ENCODE peak calls at places on chromosomes 5 and 9, in ten cellular contexts. One of them, this sample, is unnamed.

GRCh38 chr5:140648132-140648432 is 453 bp downstream of the IK start:
- DNase-seq in ovary: no peak
- DNase-seq in Peyer's patch: no peak
- DNase-seq in dorsolateral prefrontal cortex: no peak
- DNase-seq in fibroblast of the aortic adventitia: no peak
- DNase-seq in transverse colon: no peak
- DNase-seq in A549: peak; percentile 53
- DNase-seq in fibroblast of lung: no peak
- DNase-seq in DND-41: no peak
- DNase-seq in cardiac muscle cell: no peak
- DNase-seq in this sample: no peak

GRCh38 chr9:69898714-69899209 is 78.1 kb downstream of the CFAP95 start:
- DNase-seq in ovary: no peak
- DNase-seq in Peyer's patch: no peak
- DNase-seq in dorsolateral prefrontal cortex: no peak
- DNase-seq in fibroblast of the aortic adventitia: peak; percentile 79
- DNase-seq in transverse colon: no peak
- DNase-seq in A549: no peak
- DNase-seq in fibroblast of lung: peak; percentile 98
- DNase-seq in DND-41: no peak
- DNase-seq in cardiac muscle cell: no peak
- DNase-seq in this sample: peak; percentile 87

GRCh38 chr9:111903996-111904395 is 7.4 kb downstream of the UGCG start:
- DNase-seq in ovary: no peak
- DNase-seq in Peyer's patch: no peak
- DNase-seq in dorsolateral prefrontal cortex: no peak
- DNase-seq in fibroblast of the aortic adventitia: no peak
- DNase-seq in transverse colon: no peak
- DNase-seq in A549: no peak
- DNase-seq in fibroblast of lung: peak; percentile 23
- DNase-seq in DND-41: no peak
- DNase-seq in cardiac muscle cell: no peak
- DNase-seq in this sample: no peak

GRCh38 chr5:167987490-167988270 is 303.8 kb upstream of the WWC1 start:
- DNase-seq in ovary: no peak
- DNase-seq in Peyer's patch: no peak
- DNase-seq in dorsolateral prefrontal cortex: no peak
- DNase-seq in fibroblast of the aortic adventitia: no peak
- DNase-seq in transverse colon: no peak
- DNase-seq in A549: no peak
- DNase-seq in fibroblast of lung: no peak
- DNase-seq in DND-41: no peak
- DNase-seq in cardiac muscle cell: no peak
- DNase-seq in this sample: no peak

GRCh38 chr5:143679777-143680176 is 132.2 kb upstream of the HMHB1 start:
- DNase-seq in ovary: no peak
- DNase-seq in Peyer's patch: no peak
- DNase-seq in dorsolateral prefrontal cortex: no peak
- DNase-seq in fibroblast of the aortic adventitia: no peak
- DNase-seq in transverse colon: no peak
- DNase-seq in A549: no peak
- DNase-seq in fibroblast of lung: peak; percentile 43
- DNase-seq in DND-41: no peak
- DNase-seq in cardiac muscle cell: no peak
- DNase-seq in this sample: peak; percentile 6

GRCh38 chr9:34710023-34710422 is at the start of gene CCL21:
- DNase-seq in ovary: peak; percentile 59
- DNase-seq in Peyer's patch: peak; percentile 20
- DNase-seq in dorsolateral prefrontal cortex: no peak
- DNase-seq in fibroblast of the aortic adventitia: peak; percentile 73
- DNase-seq in transverse colon: no peak
- DNase-seq in A549: no peak
- DNase-seq in fibroblast of lung: peak; percentile 20
- DNase-seq in DND-41: no peak
- DNase-seq in cardiac muscle cell: no peak
- DNase-seq in this sample: peak; percentile 68

GRCh38 chr5:103487253-103487652 is 75.3 kb downstream of the NUDT12 start:
- DNase-seq in ovary: no peak
- DNase-seq in Peyer's patch: no peak
- DNase-seq in dorsolateral prefrontal cortex: no peak
- DNase-seq in fibroblast of the aortic adventitia: no peak
- DNase-seq in transverse colon: no peak
- DNase-seq in A549: no peak
- DNase-seq in fibroblast of lung: peak; percentile 59
- DNase-seq in DND-41: no peak
- DNase-seq in cardiac muscle cell: no peak
- DNase-seq in this sample: no peak

GRCh38 chr5:140346348-140347221 is at the start of gene HBEGF:
- DNase-seq in ovary: peak; percentile 87
- DNase-seq in Peyer's patch: peak; percentile 59
- DNase-seq in dorsolateral prefrontal cortex: peak; percentile 75
- DNase-seq in fibroblast of the aortic adventitia: peak; percentile 55
- DNase-seq in transverse colon: peak; percentile 90
- DNase-seq in A549: peak; percentile 85
- DNase-seq in fibroblast of lung: peak; percentile 69
- DNase-seq in DND-41: peak; percentile 65
- DNase-seq in cardiac muscle cell: peak; percentile 90
- DNase-seq in this sample: peak; percentile 71

GRCh38 chr5:132428811-132429440 is 59.4 kb downstream of the SLC22A5 start:
- DNase-seq in ovary: no peak
- DNase-seq in Peyer's patch: no peak
- DNase-seq in dorsolateral prefrontal cortex: no peak
- DNase-seq in fibroblast of the aortic adventitia: peak; percentile 53
- DNase-seq in transverse colon: no peak
- DNase-seq in A549: no peak
- DNase-seq in fibroblast of lung: peak; percentile 92
- DNase-seq in DND-41: no peak
- DNase-seq in cardiac muscle cell: no peak
- DNase-seq in this sample: peak; percentile 65

GRCh38 chr5:135216072-135216812 is 182.2 kb upstream of the PITX1 start:
- DNase-seq in ovary: no peak
- DNase-seq in Peyer's patch: no peak
- DNase-seq in dorsolateral prefrontal cortex: no peak
- DNase-seq in fibroblast of the aortic adventitia: no peak
- DNase-seq in transverse colon: no peak
- DNase-seq in A549: no peak
- DNase-seq in fibroblast of lung: no peak
- DNase-seq in DND-41: no peak
- DNase-seq in cardiac muscle cell: no peak
- DNase-seq in this sample: no peak

GRCh38 chr5:373710-374602 is 52.4 kb downstream of the AHRR start:
- DNase-seq in ovary: peak; percentile 77
- DNase-seq in Peyer's patch: peak; percentile 16
- DNase-seq in dorsolateral prefrontal cortex: no peak
- DNase-seq in fibroblast of the aortic adventitia: peak; percentile 68
- DNase-seq in transverse colon: peak; percentile 34
- DNase-seq in A549: peak; percentile 34
- DNase-seq in fibroblast of lung: peak; percentile 67
- DNase-seq in DND-41: peak; percentile 69
- DNase-seq in cardiac muscle cell: peak; percentile 66
- DNase-seq in this sample: peak; percentile 74

GRCh38 chr9:15725953-15726352 is 173.1 kb downstream of the CCDC171 start:
- DNase-seq in ovary: no peak
- DNase-seq in Peyer's patch: no peak
- DNase-seq in dorsolateral prefrontal cortex: no peak
- DNase-seq in fibroblast of the aortic adventitia: peak; percentile 65
- DNase-seq in transverse colon: no peak
- DNase-seq in A549: no peak
- DNase-seq in fibroblast of lung: peak; percentile 39
- DNase-seq in DND-41: no peak
- DNase-seq in cardiac muscle cell: no peak
- DNase-seq in this sample: no peak

GRCh38 chr5:103057208-103058130 is 62.5 kb downstream of the GIN1 start:
- DNase-seq in ovary: no peak
- DNase-seq in Peyer's patch: no peak
- DNase-seq in dorsolateral prefrontal cortex: no peak
- DNase-seq in fibroblast of the aortic adventitia: peak; percentile 27
- DNase-seq in transverse colon: no peak
- DNase-seq in A549: no peak
- DNase-seq in fibroblast of lung: peak; percentile 45
- DNase-seq in DND-41: no peak
- DNase-seq in cardiac muscle cell: no peak
- DNase-seq in this sample: peak; percentile 23

GRCh38 chr5:131812371-131813160 is 15.7 kb upstream of the FNIP1 start:
- DNase-seq in ovary: no peak
- DNase-seq in Peyer's patch: no peak
- DNase-seq in dorsolateral prefrontal cortex: no peak
- DNase-seq in fibroblast of the aortic adventitia: peak; percentile 2
- DNase-seq in transverse colon: no peak
- DNase-seq in A549: no peak
- DNase-seq in fibroblast of lung: no peak
- DNase-seq in DND-41: no peak
- DNase-seq in cardiac muscle cell: no peak
- DNase-seq in this sample: no peak

GRCh38 chr5:98458726-98459125 is 314.7 kb upstream of the RGMB start:
- DNase-seq in ovary: no peak
- DNase-seq in Peyer's patch: no peak
- DNase-seq in dorsolateral prefrontal cortex: no peak
- DNase-seq in fibroblast of the aortic adventitia: peak; percentile 27
- DNase-seq in transverse colon: no peak
- DNase-seq in A549: no peak
- DNase-seq in fibroblast of lung: peak; percentile 35
- DNase-seq in DND-41: no peak
- DNase-seq in cardiac muscle cell: no peak
- DNase-seq in this sample: no peak

GRCh38 chr9:95025213-95026170 is 292.0 kb downstream of the FANCC start:
- DNase-seq in ovary: peak; percentile 57
- DNase-seq in Peyer's patch: no peak
- DNase-seq in dorsolateral prefrontal cortex: no peak
- DNase-seq in fibroblast of the aortic adventitia: peak; percentile 85
- DNase-seq in transverse colon: peak; percentile 62
- DNase-seq in A549: no peak
- DNase-seq in fibroblast of lung: peak; percentile 94
- DNase-seq in DND-41: no peak
- DNase-seq in cardiac muscle cell: peak; percentile 11
- DNase-seq in this sample: peak; percentile 96
- H3K4me3 ChIP-seq in ovary: no peak overlapping the region
- H3K4me3 ChIP-seq in Peyer's patch: no peak overlapping the region
- H3K4me3 ChIP-seq in dorsolateral prefrontal cortex: no peak overlapping the region
- H3K4me3 ChIP-seq in fibroblast of the aortic adventitia: peak overlapping the region; percentile 19
- H3K4me3 ChIP-seq in transverse colon: no peak overlapping the region
- H3K4me3 ChIP-seq in A549: peak overlapping the region; percentile 11
- H3K4me3 ChIP-seq in fibroblast of lung: no peak overlapping the region
- H3K4me3 ChIP-seq in DND-41: no peak overlapping the region
- H3K4me3 ChIP-seq in cardiac muscle cell: no peak overlapping the region
- H3K4me3 ChIP-seq in this sample: no peak overlapping the region

GRCh38 chr9:5578018-5578697 is 50.7 kb upstream of the RIC1 start:
- DNase-seq in ovary: no peak
- DNase-seq in Peyer's patch: no peak
- DNase-seq in dorsolateral prefrontal cortex: no peak
- DNase-seq in fibroblast of the aortic adventitia: peak; percentile 57
- DNase-seq in transverse colon: no peak
- DNase-seq in A549: no peak
- DNase-seq in fibroblast of lung: peak; percentile 62
- DNase-seq in DND-41: no peak
- DNase-seq in cardiac muscle cell: no peak
- DNase-seq in this sample: no peak

GRCh38 chr9:5571629-5572232 is 57.2 kb upstream of the RIC1 start:
- DNase-seq in ovary: no peak
- DNase-seq in Peyer's patch: no peak
- DNase-seq in dorsolateral prefrontal cortex: no peak
- DNase-seq in fibroblast of the aortic adventitia: no peak
- DNase-seq in transverse colon: no peak
- DNase-seq in A549: no peak
- DNase-seq in fibroblast of lung: peak; percentile 50
- DNase-seq in DND-41: no peak
- DNase-seq in cardiac muscle cell: no peak
- DNase-seq in this sample: no peak

GRCh38 chr9:5574097-5574496 is 54.8 kb upstream of the RIC1 start:
- DNase-seq in ovary: no peak
- DNase-seq in Peyer's patch: no peak
- DNase-seq in dorsolateral prefrontal cortex: no peak
- DNase-seq in fibroblast of the aortic adventitia: no peak
- DNase-seq in transverse colon: no peak
- DNase-seq in A549: no peak
- DNase-seq in fibroblast of lung: no peak
- DNase-seq in DND-41: no peak
- DNase-seq in cardiac muscle cell: no peak
- DNase-seq in this sample: no peak

GRCh38 chr9:5577225-5577624 is 51.7 kb upstream of the RIC1 start:
- DNase-seq in ovary: no peak
- DNase-seq in Peyer's patch: no peak
- DNase-seq in dorsolateral prefrontal cortex: no peak
- DNase-seq in fibroblast of the aortic adventitia: no peak
- DNase-seq in transverse colon: no peak
- DNase-seq in A549: no peak
- DNase-seq in fibroblast of lung: no peak
- DNase-seq in DND-41: no peak
- DNase-seq in cardiac muscle cell: no peak
- DNase-seq in this sample: no peak

GRCh38 chr9:5574998-5575397 is 53.9 kb upstream of the RIC1 start:
- DNase-seq in ovary: no peak
- DNase-seq in Peyer's patch: no peak
- DNase-seq in dorsolateral prefrontal cortex: no peak
- DNase-seq in fibroblast of the aortic adventitia: no peak
- DNase-seq in transverse colon: no peak
- DNase-seq in A549: no peak
- DNase-seq in fibroblast of lung: no peak
- DNase-seq in DND-41: no peak
- DNase-seq in cardiac muscle cell: no peak
- DNase-seq in this sample: no peak
- TF ChIP-seq CTCF in ovary: no peak
- TF ChIP-seq CTCF in Peyer's patch: no peak
- TF ChIP-seq CTCF in dorsolateral prefrontal cortex: no peak
- TF ChIP-seq CTCF in fibroblast of the aortic adventitia: no peak
- TF ChIP-seq CTCF in transverse colon: no peak
- TF ChIP-seq CTCF in A549: no peak
- TF ChIP-seq CTCF in fibroblast of lung: no peak
- TF ChIP-seq CTCF in DND-41: no peak
- TF ChIP-seq CTCF in cardiac muscle cell: no peak
- TF ChIP-seq CTCF in this sample: peak; percentile 6

GRCh38 chr5:33445808-33446207 is 5.0 kb downstream of the TARS1 start:
- DNase-seq in ovary: no peak
- DNase-seq in Peyer's patch: no peak
- DNase-seq in dorsolateral prefrontal cortex: no peak
- DNase-seq in fibroblast of the aortic adventitia: no peak
- DNase-seq in transverse colon: no peak
- DNase-seq in A549: no peak
- DNase-seq in fibroblast of lung: no peak
- DNase-seq in DND-41: no peak
- DNase-seq in cardiac muscle cell: no peak
- DNase-seq in this sample: no peak
- H3K4me3 ChIP-seq in ovary: no peak overlapping the region
- H3K4me3 ChIP-seq in Peyer's patch: no peak overlapping the region
- H3K4me3 ChIP-seq in dorsolateral prefrontal cortex: no peak overlapping the region
- H3K4me3 ChIP-seq in fibroblast of the aortic adventitia: no peak overlapping the region
- H3K4me3 ChIP-seq in transverse colon: no peak overlapping the region
- H3K4me3 ChIP-seq in A549: no peak overlapping the region
- H3K4me3 ChIP-seq in fibroblast of lung: no peak overlapping the region
- H3K4me3 ChIP-seq in DND-41: no peak overlapping the region
- H3K4me3 ChIP-seq in cardiac muscle cell: no peak overlapping the region
- H3K4me3 ChIP-seq in this sample: no peak overlapping the region

DNA sequence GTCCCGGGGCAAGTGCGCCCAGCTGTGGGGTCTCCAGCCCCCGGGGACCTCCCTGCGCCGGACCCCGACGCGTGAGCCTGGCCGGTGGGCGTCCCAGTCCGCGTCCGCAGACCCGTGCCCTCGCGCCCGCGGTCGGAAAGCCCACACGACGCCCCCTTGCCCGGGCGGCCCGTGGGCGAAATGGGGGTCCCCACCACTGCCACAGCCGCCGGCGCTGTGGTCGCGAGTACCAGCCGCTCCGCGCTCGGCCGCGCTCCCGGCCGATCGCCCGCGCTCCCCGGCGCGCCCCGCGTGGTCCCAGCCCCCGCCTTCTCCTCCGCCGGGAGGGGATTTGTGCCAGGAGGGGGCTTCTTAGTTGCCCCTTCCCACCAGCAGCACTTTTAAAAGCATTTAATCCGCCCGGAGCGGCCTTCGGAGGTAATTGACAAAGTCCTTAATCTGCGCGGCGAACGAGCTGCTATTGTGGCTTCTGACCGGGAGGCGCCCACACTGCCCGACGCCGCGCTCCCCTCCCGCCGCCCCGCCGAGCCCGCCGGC is 426 bp upstream of the FIBCD1 start:
- DNase-seq in ovary: no peak
- DNase-seq in Peyer's patch: no peak
- DNase-seq in dorsolateral prefrontal cortex: no peak
- DNase-seq in fibroblast of the aortic adventitia: no peak
- DNase-seq in transverse colon: no peak
- DNase-seq in A549: no peak
- DNase-seq in fibroblast of lung: no peak
- DNase-seq in DND-41: no peak
- DNase-seq in cardiac muscle cell: peak; percentile 54
- DNase-seq in this sample: no peak
- TF ChIP-seq CTCF in ovary: no peak
- TF ChIP-seq CTCF in Peyer's patch: no peak
- TF ChIP-seq CTCF in dorsolateral prefrontal cortex: no peak
- TF ChIP-seq CTCF in fibroblast of the aortic adventitia: no peak
- TF ChIP-seq CTCF in transverse colon: no peak
- TF ChIP-seq CTCF in A549: no peak
- TF ChIP-seq CTCF in fibroblast of lung: no peak
- TF ChIP-seq CTCF in DND-41: no peak
- TF ChIP-seq CTCF in cardiac muscle cell: no peak
- TF ChIP-seq CTCF in this sample: no peak

This sample was measured in fibroblast of pulmonary artery.